ENCODE peak calls at places on chromosome 3, in six cellular contexts. Q, I, D, W, Z and P are unnamed samples.

GRCh38 chr3:13054705-13055285 is 18.4 kb downstream of the IQSEC1 start:
- DNase-seq in Z (no peak), D (no peak), I (no peak), W (no peak), Q (no peak), P (no peak)

GRCh38 chr3:132378846-132379245 is 38.5 kb upstream of the DNAJC13 start:
- DNase-seq in Q (no peak), W (no peak), Z (no peak), I (no peak), D (no peak), P (no peak)

GRCh38 chr3:146501752-146502151 is 32.4 kb upstream of the PLSCR2 start:
- DNase-seq in Q (no peak), Z (no peak), D (no peak), W (no peak), I (no peak), P (no peak)

GRCh38 chr3:190012314-190012782 is 108.3 kb downstream of the P3H2 start:
- DNase-seq in I (peak), D (no peak), Z (no peak), W (no peak), Q (peak), P (no peak)

GRCh38 chr3:50241163-50241562 is 5.2 kb downstream of the GNAI2 start:
- DNase-seq in W (no peak), Q (no peak), I (no peak), D (no peak), Z (no peak), P (peak)

GRCh38 chr3:108150200-108150599 is 59.4 kb upstream of the CD47 start:
- DNase-seq in D (no peak), I (no peak), Q (no peak), W (no peak), Z (no peak), P (no peak)

GRCh38 chr3:184241141-184241446 is 7.7 kb downstream of the ALG3 start:
- DNase-seq in D (no peak), W (no peak), I (no peak), Q (no peak), Z (no peak), P (peak)

GRCh38 chr3:116179091-116179490 is 266.2 kb downstream of the LSAMP start:
- DNase-seq in D (no peak), W (no peak), Q (no peak), Z (peak), I (peak), P (no peak)

GRCh38 chr3:38579146-38579545 is 70.3 kb downstream of the SCN5A start:
- DNase-seq in Q (no peak), Z (peak), W (no peak), D (no peak), I (no peak), P (peak)

GRCh38 chr3:65713016-65713415 is 325.7 kb downstream of the MAGI1 start:
- DNase-seq in Z (peak), Q (no peak), I (peak), D (no peak), W (no peak), P (peak)